ENCODE peak calls at places on chromosomes 12 and 14, in ten cellular contexts. T, D, V, A, G, K, M, I, S and R are unnamed samples.

GRCh38 chr14:60590907-60591510 is 58.3 kb downstream of the SIX1 start:
- DNase-seq in T (no peak), D (no peak), V (no peak), A (peak), G (no peak), K (no peak), M (no peak), I (no peak), S (no peak), R (no peak)

GRCh38 chr14:55386037-55386798 is 25.4 kb downstream of the ATG14 start:
- DNase-seq in T (no peak), D (no peak), V (no peak), A (no peak), G (no peak), K (no peak), M (no peak), I (no peak), S (no peak), R (no peak)

GRCh38 chr14:96623676-96624484 is 121.7 kb downstream of the PAPOLA start:
- DNase-seq in T (no peak), D (no peak), V (no peak), A (no peak), G (no peak), K (no peak), M (no peak), I (no peak), S (no peak), R (no peak)

GRCh38 chr14:52724360-52724644 is 5.7 kb upstream of the STYX start:
- DNase-seq in T (no peak), D (no peak), V (no peak), A (no peak), G (no peak), K (no peak), M (no peak), I (no peak), S (no peak), R (no peak)

GRCh38 chr14:66992776-66993175 is 196.5 kb upstream of the GARIN2 start:
- DNase-seq in T (no peak), D (no peak), V (no peak), A (no peak), G (no peak), K (no peak), M (no peak), I (no peak), S (no peak), R (no peak)

GRCh38 chr12:51009038-51009437 is 17.1 kb downstream of the SLC11A2 start:
- DNase-seq in T (no peak), D (no peak), V (peak), A (peak), G (no peak), K (no peak), M (peak), I (peak), S (peak), R (peak)

GRCh38 chr12:17588968-17589367 is 501.0 kb downstream of the RERGL start:
- DNase-seq in T (peak), D (peak), V (no peak), A (peak), G (no peak), K (peak), M (no peak), I (no peak), S (no peak), R (no peak)

GRCh38 chr12:98530068-98530467 is 14.7 kb downstream of the TMPO start:
- DNase-seq in T (no peak), D (no peak), V (no peak), A (peak), G (no peak), K (no peak), M (no peak), I (no peak), S (no peak), R (no peak)

GRCh38 chr12:29025936-29026335 is 123.1 kb upstream of the FAR2 start:
- DNase-seq in T (no peak), D (no peak), V (no peak), A (no peak), G (no peak), K (no peak), M (no peak), I (no peak), S (no peak), R (no peak)

GRCh38 chr12:132766380-132767085 is 4.9 kb upstream of the ANKLE2 start:
- DNase-seq in T (no peak), D (no peak), V (no peak), A (no peak), G (no peak), K (no peak), M (peak), I (no peak), S (no peak), R (no peak)

GRCh38 chr12:108711486-108712163 is 19.7 kb downstream of the CORO1C start:
- DNase-seq in T (no peak), D (no peak), V (no peak), A (no peak), G (no peak), K (no peak), M (no peak), I (no peak), S (no peak), R (no peak)

GRCh38 chr14:105376521-105377440 is 21.6 kb upstream of the TEX22 start:
- DNase-seq in T (no peak), D (no peak), V (no peak), A (no peak), G (no peak), K (no peak), M (no peak), I (no peak), S (no peak), R (no peak)

GRCh38 chr12:77761286-77761685 is 69.4 kb upstream of the NAV3 start:
- DNase-seq in T (no peak), D (no peak), V (no peak), A (no peak), G (no peak), K (no peak), M (no peak), I (no peak), S (no peak), R (no peak)